ENCODE peak calls at places on chromosome 5, in four cellular contexts. O is AG10803, K is NCI-H1417, Y is astrocyte of the spinal cord. I is an unnamed sample.

GRCh38 chr5:17813214-17813613 is 179.0 kb downstream of the TAF11L14 start:
- DNase-seq in K (no peak), O (no peak), Y (no peak), I (no peak)

GRCh38 chr5:71601222-71602026 is 14.3 kb downstream of the MCCC2 start:
- DNase-seq in Y (peak), O (peak), K (no peak), I (peak)

GRCh38 chr5:114857951-114858401 is 311.7 kb downstream of the TRIM36 start:
- DNase-seq in O (no peak), Y (peak), K (no peak), I (peak)

GRCh38 chr5:141870226-141870625 is 8.0 kb downstream of the PCDH1 start:
- DNase-seq in Y (no peak), K (no peak), O (no peak), I (no peak)

GRCh38 chr5:55593115-55593472 is 58.3 kb upstream of the PLPP1 start:
- DNase-seq in Y (no peak), K (peak), O (no peak), I (no peak)

GRCh38 chr5:73125289-73125688 is 4.9 kb downstream of the TMEM171 start:
- DNase-seq in Y (no peak), K (no peak), O (no peak), I (no peak)

GRCh38 chr5:146130440-146131045 is 25.2 kb upstream of the PLAC8L1 start:
- DNase-seq in O (peak), K (no peak), Y (peak), I (peak)

GRCh38 chr5:110268283-110268682 is 458.2 kb downstream of the TMEM232 start:
- DNase-seq in K (no peak), O (no peak), Y (no peak), I (no peak)

GRCh38 chr5:128408622-128409021 is 129.4 kb downstream of the FBN2 start:
- DNase-seq in O (no peak), Y (no peak), K (no peak), I (no peak)

GRCh38 chr5:150780180-150780692 is 1.7 kb downstream of the SMIM3 start:
- DNase-seq in O (peak), Y (no peak), K (no peak), I (peak)

GRCh38 chr5:139667001-139667729 is 19.0 kb downstream of the CXXC5 start:
- DNase-seq in K (no peak), O (no peak), Y (no peak), I (no peak)

GRCh38 chr5:1235379-1235778 is 10.2 kb downstream of the SLC6A18 start:
- DNase-seq in Y (no peak), K (no peak), O (no peak), I (no peak)

GRCh38 chr5:91024160-91024559 is 359.0 kb downstream of the ARRDC3 start:
- DNase-seq in K (no peak), Y (no peak), O (no peak), I (no peak)

GRCh38 chr5:127572930-127573329 is 55.5 kb downstream of the PRRC1 start:
- DNase-seq in O (peak), K (no peak), Y (no peak), I (peak)

GRCh38 chr5:74639538-74640449 is 734 bp downstream of the ENC1 start:
- DNase-seq in K (peak), O (peak), Y (no peak), I (peak)

GRCh38 chr5:79956173-79956670 is 34.8 kb downstream of the MTX3 start:
- DNase-seq in K (no peak), Y (peak), O (peak), I (peak)

GRCh38 chr5:171306785-171307591 is 2.1 kb upstream of the TLX3 start:
- DNase-seq in O (no peak), K (no peak), Y (no peak), I (no peak)

GRCh38 chr5:150036513-150036912 is 36.0 kb downstream of the HMGXB3 start:
- DNase-seq in O (peak), K (no peak), Y (peak), I (peak)

GRCh38 chr5:133401731-133402347 is 210.5 kb downstream of the FSTL4 start:
- DNase-seq in O (no peak), K (no peak), Y (no peak), I (no peak)

GRCh38 chr5:149217096-149217801 is 54.4 kb upstream of the AFAP1L1 start:
- DNase-seq in O (no peak), K (no peak), Y (no peak), I (no peak)

GRCh38 chr5:88729476-88730182 is 153.4 kb downstream of the MEF2C start:
- DNase-seq in O (peak), Y (peak), K (peak), I (peak)